ENCODE peak calls at places on chromosomes 12 and 14, in eight cellular contexts. V is NCI-H1105 treated with DMSO at 0.1 percent for 48 hours, H is AG10803, D is lung, I is GM12865, J is cardiac muscle cell, A is OCI-M1, M is dermis blood vessel endothelial cell. Q is an unnamed sample.

GRCh38 chr14:33118653-33119052 is 180.0 kb downstream of the NPAS3 start:
- DNase-seq in V (no peak), H (no peak), D (no peak), I (no peak), J (no peak), A (no peak), M (no peak), Q (no peak)

GRCh38 chr12:125406131-125406530 is 340.9 kb downstream of the AACS start:
- DNase-seq in V (no peak), H (no peak), D (no peak), I (peak), J (no peak), A (no peak), M (no peak), Q (no peak)

GRCh38 chr12:3252416-3252815 is 175.2 kb downstream of the TSPAN9 start:
- DNase-seq in V (no peak), H (peak), D (peak), I (no peak), J (peak), A (no peak), M (no peak), Q (no peak)

GRCh38 chr12:125262866-125263265 is 197.6 kb downstream of the AACS start:
- DNase-seq in V (no peak), H (no peak), D (no peak), I (no peak), J (no peak), A (no peak), M (no peak), Q (no peak)

GRCh38 chr14:75283162-75283883 is 4.7 kb downstream of the FOS start:
- DNase-seq in V (no peak), H (peak), D (no peak), I (no peak), J (no peak), A (peak), M (peak), Q (no peak)

GRCh38 chr12:106126441-106127288 is 12.1 kb downstream of the NUAK1 start:
- DNase-seq in V (no peak), H (peak), D (no peak), I (no peak), J (no peak), A (no peak), M (no peak), Q (no peak)

GRCh38 chr12:115398311-115398781 is 714.4 kb upstream of the TBX3 start:
- DNase-seq in V (no peak), H (peak), D (no peak), I (no peak), J (peak), A (peak), M (no peak), Q (no peak)

GRCh38 chr12:81077329-81077685 is 572 bp upstream of the ACSS3 start:
- DNase-seq in V (peak), H (peak), D (peak), I (no peak), J (peak), A (peak), M (no peak), Q (peak)

GRCh38 chr12:116610971-116611541 is 51.9 kb downstream of the MAP1LC3B2 start:
- DNase-seq in V (no peak), H (no peak), D (no peak), I (peak), J (no peak), A (no peak), M (peak), Q (no peak)

GRCh38 chr14:35046751-35047536 is 872 bp downstream of the FAM177A1 start:
- DNase-seq in V (peak), H (no peak), D (peak), I (peak), J (no peak), A (peak), M (peak), Q (no peak)

GRCh38 chr12:6700646-6701051 is at the start of gene PIANP:
- DNase-seq in V (peak), H (peak), D (no peak), I (no peak), J (peak), A (no peak), M (peak), Q (peak)

GRCh38 chr12:29582156-29582555 is 84.7 kb upstream of the OVCH1 start:
- DNase-seq in V (no peak), H (no peak), D (no peak), I (no peak), J (no peak), A (no peak), M (no peak), Q (no peak)

GRCh38 chr12:1332327-1332726 is 262.1 kb downstream of the FBXL14 start:
- DNase-seq in V (no peak), H (no peak), D (no peak), I (no peak), J (peak), A (no peak), M (peak), Q (no peak)

GRCh38 chr14:68564826-68565760 is 227.8 kb downstream of the ZFP36L1 start:
- DNase-seq in V (no peak), H (peak), D (no peak), I (no peak), J (no peak), A (no peak), M (peak), Q (no peak)

GRCh38 chr14:72064501-72064900 is 132.3 kb downstream of the RGS6 start:
- DNase-seq in V (no peak), H (no peak), D (no peak), I (no peak), J (no peak), A (no peak), M (no peak), Q (no peak)

GRCh38 chr12:6052940-6053329 is 71.5 kb downstream of the VWF start:
- DNase-seq in V (no peak), H (no peak), D (no peak), I (no peak), J (no peak), A (no peak), M (peak), Q (no peak)

GRCh38 chr12:88753074-88753473 is 172.8 kb upstream of the KITLG start:
- DNase-seq in V (no peak), H (peak), D (no peak), I (no peak), J (no peak), A (no peak), M (peak), Q (no peak)

GRCh38 chr14:102764220-102764671 is 13.0 kb upstream of the TRAF3 start:
- DNase-seq in V (no peak), H (no peak), D (no peak), I (peak), J (no peak), A (no peak), M (no peak), Q (no peak)

GRCh38 chr14:70622111-70622712 is 19.5 kb upstream of the TTC9 start:
- DNase-seq in V (peak), H (peak), D (no peak), I (peak), J (peak), A (peak), M (peak), Q (peak)

GRCh38 chr12:4894019-4894418 is 15.7 kb upstream of the KCNA1 start:
- DNase-seq in V (no peak), H (no peak), D (no peak), I (no peak), J (no peak), A (no peak), M (no peak), Q (no peak)

GRCh38 chr12:5967645-5968415 is 22.8 kb upstream of the ANO2 start:
- DNase-seq in V (no peak), H (no peak), D (no peak), I (no peak), J (no peak), A (no peak), M (no peak), Q (no peak)

GRCh38 chr14:49464885-49465284 is 121.3 kb downstream of the RPS29 start:
- DNase-seq in V (no peak), H (no peak), D (no peak), I (no peak), J (peak), A (no peak), M (no peak), Q (no peak)

GRCh38 chr12:68361953-68362352 is 29.8 kb upstream of the MDM1 start:
- DNase-seq in V (no peak), H (no peak), D (no peak), I (no peak), J (no peak), A (no peak), M (no peak), Q (no peak)

GRCh38 chr14:80055912-80056801 is 155.1 kb downstream of the DIO2 start:
- DNase-seq in V (peak), H (peak), D (peak), I (peak), J (peak), A (peak), M (peak), Q (peak)

GRCh38 chr14:93019970-93020369 is 95.8 kb downstream of the ITPK1 start:
- DNase-seq in V (no peak), H (no peak), D (no peak), I (no peak), J (no peak), A (no peak), M (no peak), Q (no peak)

GRCh38 chr14:60563113-60563512 is 54.2 kb downstream of the SIX6 start:
- DNase-seq in V (no peak), H (peak), D (no peak), I (no peak), J (no peak), A (no peak), M (no peak), Q (no peak)

GRCh38 chr14:100531591-100532121 is 55.6 kb downstream of the BEGAIN start:
- DNase-seq in V (no peak), H (no peak), D (peak), I (no peak), J (no peak), A (no peak), M (no peak), Q (peak)

GRCh38 chr12:92553389-92553788 is 149.4 kb upstream of the PLEKHG7 start:
- DNase-seq in V (peak), H (no peak), D (no peak), I (peak), J (peak), A (no peak), M (peak), Q (peak)